ENCODE peak calls at places on chromosomes 7 and 10, in ten cellular contexts. P is lung, H is AG10803, C is stomach, D is GM10248, Y is Calu3, K is endodermal cell, S is upper lobe of right lung, I is AG04450, L is HCT116. X is an unnamed sample.

GRCh38 chr10:133373104-133373624 is at the start of gene ECHS1:
- DNase-seq in P (peak; percentile 95), H (peak; percentile 85), C (peak; percentile 97), D (peak; percentile 99), Y (peak; percentile 94), K (peak; percentile 98), S (peak; percentile 99), I (peak; percentile 63), L (peak; percentile 54), X (peak; percentile 100)

GRCh38 chr7:435518-436366 is 83.9 kb downstream of the PDGFA start:
- DNase-seq in P (no peak), H (peak; percentile 16), C (peak; percentile 91), D (no peak), Y (peak; percentile 54), K (no peak), S (no peak), I (no peak), L (no peak), X (no peak)

GRCh38 chr10:120212275-120212674 is 244.8 kb upstream of the PLPP4 start:
- DNase-seq in P (no peak), H (no peak), C (no peak), D (no peak), Y (no peak), K (no peak), S (no peak), I (no peak), L (no peak), X (no peak)

GRCh38 chr7:93551063-93551895 is 23.2 kb downstream of the CALCR start:
- DNase-seq in P (no peak), H (peak; percentile 66), C (no peak), D (peak; percentile 3), Y (peak; percentile 21), K (no peak), S (no peak), I (peak; percentile 18), L (peak; percentile 49), X (no peak)

GRCh38 chr10:17009228-17009700 is 120.3 kb downstream of the CUBN start:
- DNase-seq in P (no peak), H (peak; percentile 87), C (no peak), D (no peak), Y (no peak), K (peak; percentile 1), S (no peak), I (no peak), L (no peak), X (no peak)

GRCh38 chr7:140229591-140230516 is 53.1 kb upstream of the KDM7A start:
- DNase-seq in P (no peak), H (no peak), C (peak; percentile 63), D (peak; percentile 50), Y (no peak), K (peak; percentile 85), S (no peak), I (no peak), L (no peak), X (peak; percentile 49)

GRCh38 chr7:111229181-111229740 is 138.3 kb downstream of the LRRN3 start:
- DNase-seq in P (no peak), H (peak; percentile 17), C (no peak), D (no peak), Y (no peak), K (no peak), S (no peak), I (no peak), L (no peak), X (no peak)

GRCh38 chr7:4077980-4078379 is 604.1 kb upstream of the FOXK1 start:
- DNase-seq in P (no peak), H (no peak), C (peak; percentile 10), D (no peak), Y (no peak), K (peak; percentile 1), S (no peak), I (no peak), L (no peak), X (no peak)

GRCh38 chr10:37687581-37687980 is 169.8 kb downstream of the ZNF248 start:
- DNase-seq in P (no peak), H (no peak), C (no peak), D (no peak), Y (no peak), K (no peak), S (no peak), I (no peak), L (no peak), X (no peak)

GRCh38 chr10:62027841-62028501 is 126.5 kb downstream of the ARID5B start:
- DNase-seq in P (no peak), H (peak; percentile 68), C (no peak), D (no peak), Y (no peak), K (no peak), S (no peak), I (no peak), L (no peak), X (no peak)

GRCh38 chr10:5948999-5949759 is 28.2 kb downstream of the IL15RA start:
- DNase-seq in P (peak; percentile 65), H (peak; percentile 73), C (peak; percentile 77), D (peak; percentile 49), Y (peak; percentile 63), K (peak; percentile 85), S (peak; percentile 82), I (peak; percentile 36), L (peak; percentile 32), X (peak; percentile 63)

GRCh38 chr10:33489606-33490176 is 155.2 kb upstream of the NRP1 start:
- DNase-seq in P (no peak), H (peak; percentile 65), C (no peak), D (no peak), Y (no peak), K (no peak), S (no peak), I (no peak), L (no peak), X (no peak)

GRCh38 chr10:124117511-124117785 is 24.1 kb upstream of the CHST15 start:
- DNase-seq in P (no peak), H (no peak), C (no peak), D (no peak), Y (no peak), K (no peak), S (no peak), I (no peak), L (no peak), X (no peak)

GRCh38 chr7:72335561-72336381 is 76.4 kb downstream of the CALN1 start:
- DNase-seq in P (no peak), H (no peak), C (no peak), D (no peak), Y (no peak), K (peak; percentile 89), S (no peak), I (no peak), L (no peak), X (peak; percentile 26)

GRCh38 chr10:22320591-22321155 is at the start of gene BMI1:
- DNase-seq in P (peak; percentile 79), H (peak; percentile 75), C (peak; percentile 72), D (peak; percentile 71), Y (peak; percentile 65), K (peak; percentile 92), S (peak; percentile 87), I (peak; percentile 33), L (no peak), X (peak; percentile 77)

GRCh38 chr10:14549496-14549895 is 218.8 kb upstream of the FRMD4A start:
- DNase-seq in P (no peak), H (no peak), C (no peak), D (no peak), Y (no peak), K (no peak), S (no peak), I (no peak), L (no peak), X (no peak)

GRCh38 chr7:108122181-108122580 is 8.0 kb downstream of the LAMB4 start:
- DNase-seq in P (no peak), H (no peak), C (no peak), D (no peak), Y (no peak), K (no peak), S (no peak), I (no peak), L (no peak), X (no peak)

GRCh38 chr10:133247681-133248333 is 10.2 kb downstream of the VENTX start:
- DNase-seq in P (no peak), H (no peak), C (no peak), D (no peak), Y (no peak), K (no peak), S (no peak), I (no peak), L (no peak), X (no peak)

GRCh38 chr10:16612148-16612742 is 90.6 kb upstream of the C1QL3 start:
- DNase-seq in P (no peak), H (peak; percentile 21), C (no peak), D (peak; percentile 39), Y (peak; percentile 4), K (peak; percentile 78), S (no peak), I (peak; percentile 13), L (no peak), X (peak; percentile 51)

DNA sequence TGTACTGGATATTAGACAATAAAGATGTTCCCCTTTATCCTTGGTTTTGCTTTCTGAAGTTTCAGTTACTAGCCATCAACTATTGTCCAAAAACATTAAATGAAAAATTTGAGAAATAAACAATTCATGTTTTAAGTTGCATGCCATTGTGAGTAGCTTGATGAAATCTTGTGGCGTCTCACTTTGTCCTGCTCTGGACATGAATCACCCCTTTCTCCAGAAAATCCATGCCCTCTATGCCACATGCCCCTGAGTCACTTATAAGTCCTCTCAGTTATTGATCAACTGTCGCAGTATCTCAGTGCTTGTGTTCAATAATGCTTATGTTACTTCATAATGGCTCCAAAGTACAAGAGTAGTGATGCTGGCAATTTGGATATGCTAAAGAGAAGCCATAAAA is 207.9 kb upstream of the FERD3L start:
- DNase-seq in P (no peak), H (peak; percentile 25), C (no peak), D (no peak), Y (no peak), K (no peak), S (no peak), I (no peak), L (no peak), X (no peak)
- TF ChIP-seq CTCF in P (no peak), H (no peak), C (no peak), D (no peak), Y (no peak), K (no peak), S (no peak), I (no peak), L (no peak), X (no peak)

GRCh38 chr10:72044417-72045041 is 43.8 kb downstream of the SPOCK2 start:
- DNase-seq in P (no peak), H (peak; percentile 15), C (peak; percentile 79), D (no peak), Y (peak; percentile 64), K (no peak), S (no peak), I (no peak), L (no peak), X (no peak)
- TF ChIP-seq CTCF in P (peak; percentile 14), H (peak; percentile 30), C (peak; percentile 39), D (no peak), Y (peak; percentile 48), K (peak; percentile 57), S (peak; percentile 37), I (peak; percentile 37), L (peak; percentile 22), X (no peak)

GRCh38 chr10:75108684-75109458 is 2.6 kb upstream of the SAMD8 start:
- DNase-seq in P (no peak), H (peak; percentile 9), C (no peak), D (no peak), Y (peak; percentile 68), K (peak; percentile 93), S (no peak), I (no peak), L (peak; percentile 27), X (no peak)
- TF ChIP-seq CTCF in P (no peak), H (peak; percentile 53), C (peak; percentile 49), D (peak; percentile 36), Y (peak; percentile 89), K (peak; percentile 83), S (peak; percentile 56), I (peak; percentile 60), L (peak; percentile 86), X (peak; percentile 27)

GRCh38 chr7:78924581-78924980 is 528.9 kb downstream of the MAGI2 start:
- DNase-seq in P (no peak), H (peak; percentile 29), C (no peak), D (no peak), Y (peak; percentile 1), K (no peak), S (no peak), I (no peak), L (peak; percentile 15), X (no peak)
- TF ChIP-seq CTCF in P (no peak), H (peak; percentile 46), C (peak; percentile 13), D (no peak), Y (no peak), K (peak; percentile 82), S (peak; percentile 22), I (peak; percentile 38), L (peak; percentile 22), X (no peak)

X was measured in GM13976.